ENCODE peak calls at places on chromosomes 11 and 22, in four cellular contexts. X, I, T and Q are unnamed samples.

GRCh38 chr11:6096417-6096816 is 11.1 kb upstream of the OR56B4 start:
- DNase-seq in T (no peak), I (no peak), X (no peak), Q (no peak)

GRCh38 chr22:44668190-44668885 is 33.7 kb upstream of the PRR5 start:
- DNase-seq in I (no peak), T (no peak), X (peak), Q (peak)

GRCh38 chr11:65150513-65151271 is 16.4 kb upstream of the SYVN1 start:
- DNase-seq in T (peak), X (no peak), I (peak), Q (no peak)

GRCh38 chr22:28186641-28187040 is 267.6 kb upstream of the PITPNB start:
- DNase-seq in X (no peak), I (no peak), T (no peak), Q (no peak)

GRCh38 chr11:90134420-90135003 is at the start of gene NAALAD2:
- DNase-seq in I (peak), X (peak), T (peak), Q (no peak)

GRCh38 chr22:25564320-25564978 is at the start of gene GRK3:
- DNase-seq in T (peak), I (peak), X (peak), Q (peak)

GRCh38 chr22:38467438-38467903 is 425 bp upstream of the KDELR3 start:
- DNase-seq in X (peak), I (no peak), T (no peak), Q (no peak)

GRCh38 chr11:102047305-102047924 is at the start of gene CFAP300:
- DNase-seq in X (peak), I (peak), T (peak), Q (peak)

GRCh38 chr22:42856179-42856864 is 751 bp downstream of the ARFGAP3 start:
- DNase-seq in X (peak), T (peak), I (no peak), Q (no peak)

GRCh38 chr11:46247664-46248063 is 29.8 kb upstream of the CREB3L1 start:
- DNase-seq in I (peak), T (peak), X (peak), Q (no peak)

GRCh38 chr22:49544286-49544685 is 283.4 kb downstream of the BRD1 start:
- DNase-seq in T (no peak), I (no peak), X (no peak), Q (no peak)

GRCh38 chr11:77402218-77402556 is 71.7 kb downstream of the PAK1 start:
- DNase-seq in X (no peak), T (no peak), I (no peak), Q (no peak)

GRCh38 chr22:25955323-25955722 is 213.3 kb downstream of the MYO18B start:
- DNase-seq in X (no peak), T (no peak), I (no peak), Q (no peak)

GRCh38 chr11:68403424-68403823 is 57.1 kb upstream of the PPP6R3 start:
- DNase-seq in I (no peak), X (no peak), T (no peak), Q (no peak)

GRCh38 chr22:18035740-18036139 is 11.4 kb upstream of the MICAL3 start:
- DNase-seq in I (peak), T (no peak), X (peak), Q (no peak)

GRCh38 chr22:18156878-18157713 is 7.1 kb downstream of the USP18 start:
- DNase-seq in I (peak), T (peak), X (peak), Q (no peak)

GRCh38 chr22:26889794-26890193 is 232.4 kb downstream of the MIAT start:
- DNase-seq in X (no peak), I (no peak), T (no peak), Q (no peak)

GRCh38 chr11:15034687-15035267 is 38.6 kb upstream of the CALCB start:
- DNase-seq in T (no peak), X (no peak), I (peak), Q (no peak)

GRCh38 chr22:40603088-40603605 is 33.4 kb downstream of the MRTFA start:
- DNase-seq in T (no peak), X (no peak), I (peak), Q (no peak)

DNA sequence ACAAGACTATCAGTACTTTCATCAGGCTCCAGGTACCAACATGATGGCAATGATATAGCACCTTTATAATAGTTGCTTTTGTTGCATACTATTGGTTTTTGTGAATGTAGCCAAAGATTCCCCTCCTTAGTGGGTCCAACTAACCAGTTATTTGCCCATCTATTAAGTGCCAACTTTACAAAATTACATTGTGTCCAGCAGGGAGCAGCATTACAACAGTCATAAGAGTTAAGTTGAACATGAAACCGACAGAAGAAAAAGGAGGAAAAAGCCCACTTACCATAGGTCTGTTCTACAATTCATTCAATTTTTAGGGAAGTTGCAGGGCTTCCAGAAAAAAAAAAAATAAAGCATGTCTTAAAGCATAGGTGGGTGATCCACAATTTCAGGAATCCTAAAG is 21.6 kb downstream of the IMMP1L start:
- DNase-seq in I (peak), T (peak), X (no peak), Q (no peak)
- TF ChIP-seq CTCF in I (peak), T (peak), X (peak), Q (no peak)

GRCh38 chr22:21045585-21046294 is at the start of gene LRRC74B:
- DNase-seq in I (peak), X (peak), T (peak), Q (peak)

GRCh38 chr22:21043856-21044535 is 1.8 kb upstream of the LRRC74B start:
- DNase-seq in I (no peak), X (no peak), T (no peak), Q (no peak)

GRCh38 chr22:21044931-21045584 is 688 bp upstream of the LRRC74B start:
- DNase-seq in I (no peak), T (no peak), X (no peak), Q (peak)

GRCh38 chr22:21047730-21048129 is 2.0 kb downstream of the LRRC74B start:
- DNase-seq in T (no peak), I (no peak), X (no peak), Q (no peak)

GRCh38 chr22:21047035-21047661 is 1.4 kb downstream of the LRRC74B start:
- DNase-seq in X (no peak), T (no peak), I (no peak), Q (no peak)
- TF ChIP-seq CTCF in X (no peak), T (no peak), I (no peak), Q (no peak)

GRCh38 chr11:100801225-100801999 is 114.3 kb downstream of the ARHGAP42 start:
- DNase-seq in I (no peak), X (no peak), T (no peak), Q (no peak)
- TF ChIP-seq CTCF in I (no peak), X (no peak), T (no peak), Q (no peak)

DNA sequence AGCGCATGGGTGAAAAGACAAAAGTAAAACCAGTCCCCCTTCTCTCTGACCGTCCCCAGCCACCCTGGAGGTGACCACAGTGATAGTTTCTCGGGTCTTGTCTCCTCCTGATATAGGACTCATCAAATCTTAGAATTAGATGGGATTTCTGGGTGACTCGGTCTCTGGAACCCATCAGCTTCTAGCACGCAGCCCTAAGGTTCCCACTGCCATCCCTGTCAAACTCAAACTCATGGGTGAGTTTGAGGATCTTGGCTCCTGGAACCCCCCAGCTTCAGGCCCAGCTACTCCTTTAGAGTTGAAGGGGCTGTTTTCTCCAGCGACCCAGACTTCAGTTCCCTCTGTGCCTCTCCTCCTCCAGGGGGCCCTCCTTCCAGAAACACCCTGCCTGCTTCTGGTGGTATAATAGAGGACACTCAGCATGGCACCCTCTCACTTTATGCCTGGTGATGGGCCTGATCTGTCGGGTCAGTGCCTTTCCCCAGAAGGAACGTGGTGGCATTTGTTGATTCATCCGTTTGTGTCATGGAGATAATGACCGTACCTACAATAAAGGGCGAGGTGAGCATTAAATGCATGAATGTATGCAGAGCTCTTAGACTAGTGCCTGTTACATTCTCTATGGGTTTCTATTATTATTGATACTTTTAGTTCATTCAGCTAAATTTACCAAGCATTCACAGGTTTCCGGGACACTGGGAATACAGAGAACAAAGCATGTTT is 31.7 kb downstream of the MCM5 start:
- DNase-seq in I (no peak), X (no peak), T (no peak), Q (no peak)
- TF ChIP-seq CTCF in I (no peak), X (no peak), T (no peak), Q (no peak)

GRCh38 chr11:9092846-9093778 is 1.7 kb upstream of the SCUBE2 start:
- DNase-seq in I (peak), T (no peak), X (no peak), Q (no peak)
- TF ChIP-seq CTCF in I (peak), T (no peak), X (no peak), Q (no peak)

GRCh38 chr11:1440066-1440465 is 46.5 kb downstream of the MOB2 start:
- DNase-seq in X (no peak), I (no peak), T (no peak), Q (no peak)
- TF ChIP-seq CTCF in X (no peak), I (no peak), T (no peak), Q (no peak)